ENCODE peak calls at places on chromosomes 2 and 18, in ten cellular contexts. Y, O, A, J, G, V, W, S, D and L are unnamed samples.
A peak's percentile ranks its signal among the peaks of the same experiment; 100 is the strongest.

GRCh38 chr18:45958730-45959129 is 8.4 kb downstream of the EPG5 start:
- DNase-seq in G (peak; percentile 51), S (no peak), D (no peak), W (no peak), A (no peak), V (no peak), Y (no peak), J (peak; percentile 47), O (peak; percentile 45), L (peak; percentile 55)

GRCh38 chr2:169478745-169479256 is 493 bp upstream of the BBS5 start:
- DNase-seq in G (no peak), V (no peak), D (no peak), J (no peak), A (no peak), Y (no peak), W (no peak), S (no peak), O (no peak), L (no peak)

GRCh38 chr18:33702625-33703024 is 124.6 kb downstream of the ASXL3 start:
- DNase-seq in J (no peak), O (no peak), S (no peak), D (no peak), W (no peak), V (no peak), Y (no peak), A (no peak), G (no peak), L (no peak)

GRCh38 chr2:55885129-55885943 is 38.2 kb downstream of the EFEMP1 start:
- DNase-seq in W (peak; percentile 26), J (peak; percentile 89), O (peak; percentile 98), Y (peak; percentile 37), S (no peak), G (peak; percentile 100), V (no peak), D (no peak), A (no peak), L (peak; percentile 96)

GRCh38 chr18:6431659-6432318 is 17.1 kb upstream of the L3MBTL4 start:
- DNase-seq in Y (no peak), D (no peak), O (no peak), J (no peak), V (no peak), S (no peak), W (no peak), A (no peak), G (no peak), L (no peak)

GRCh38 chr2:217877866-217878265 is 124.9 kb downstream of the TNS1 start:
- DNase-seq in G (no peak), D (no peak), O (no peak), S (no peak), W (no peak), J (no peak), V (no peak), A (no peak), Y (no peak), L (no peak)

GRCh38 chr18:32920796-32921787 is 148.3 kb upstream of the KLHL14 start:
- DNase-seq in W (no peak), A (no peak), G (peak; percentile 97), Y (peak; percentile 11), V (no peak), S (no peak), J (peak; percentile 94), O (peak; percentile 96), D (no peak), L (peak; percentile 95)

GRCh38 chr2:161418715-161419337 is 2.7 kb downstream of the TBR1 start:
- DNase-seq in Y (peak; percentile 78), J (no peak), V (no peak), O (no peak), G (no peak), A (no peak), W (no peak), S (peak; percentile 59), D (no peak), L (peak; percentile 10)

GRCh38 chr2:47799210-47799609 is 16.3 kb downstream of the MSH6 start:
- DNase-seq in O (no peak), W (no peak), D (no peak), S (no peak), G (no peak), J (no peak), V (no peak), Y (no peak), A (no peak), L (no peak)

GRCh38 chr2:100142393-100142792 is at the start of gene AFF3:
- DNase-seq in G (no peak), S (no peak), W (no peak), A (peak; percentile 6), D (no peak), Y (no peak), V (no peak), J (no peak), O (no peak), L (no peak)

GRCh38 chr2:46413111-46413510 is 66.3 kb upstream of the TMEM247 start:
- DNase-seq in A (no peak), D (no peak), Y (no peak), G (no peak), W (no peak), V (no peak), S (no peak), O (no peak), J (no peak), L (no peak)

GRCh38 chr2:204072443-204073324 is 136.1 kb downstream of the ICOS start:
- DNase-seq in A (peak; percentile 52), G (no peak), J (no peak), V (no peak), O (peak; percentile 2), W (peak; percentile 2), Y (peak; percentile 78), S (peak; percentile 31), D (peak; percentile 57), L (no peak)

GRCh38 chr18:47754311-47755101 is 176.0 kb downstream of the SMAD2 start:
- DNase-seq in W (peak; percentile 25), D (peak; percentile 73), G (no peak), A (peak; percentile 12), O (peak; percentile 14), S (peak; percentile 68), V (no peak), Y (peak; percentile 82), J (peak; percentile 50), L (no peak)

GRCh38 chr2:200525066-200525465 is 941 bp upstream of the SGO2 start:
- DNase-seq in V (no peak), O (no peak), S (no peak), Y (no peak), J (no peak), G (no peak), A (no peak), W (no peak), D (no peak), L (peak; percentile 54)

GRCh38 chr2:95333888-95334338 is 36.8 kb downstream of the KCNIP3 start:
- DNase-seq in V (no peak), Y (no peak), W (no peak), D (peak; percentile 60), A (no peak), G (peak; percentile 88), O (peak; percentile 51), J (peak; percentile 82), S (no peak), L (peak; percentile 97)

GRCh38 chr18:63233334-63233733 is 86.2 kb downstream of the BCL2 start:
- DNase-seq in V (no peak), W (no peak), O (no peak), G (no peak), S (no peak), D (no peak), J (no peak), A (no peak), Y (no peak), L (no peak)

GRCh38 chr2:157404363-157404762 is 39.5 kb downstream of the CYTIP start:
- DNase-seq in A (peak; percentile 65), S (no peak), Y (no peak), O (peak; percentile 44), W (no peak), D (no peak), G (peak; percentile 2), J (peak; percentile 65), V (no peak), L (no peak)

GRCh38 chr2:38997784-38998183 is 108.1 kb downstream of the ARHGEF33 start:
- DNase-seq in G (peak; percentile 90), S (no peak), W (no peak), V (no peak), O (peak; percentile 98), A (no peak), J (peak; percentile 87), Y (no peak), D (no peak), L (peak; percentile 98)

GRCh38 chr18:80104364-80104779 is 4.7 kb upstream of the ADNP2 start:
- DNase-seq in V (no peak), J (no peak), W (no peak), D (no peak), S (no peak), Y (peak; percentile 97), A (no peak), G (no peak), O (no peak), L (no peak)

GRCh38 chr18:43780782-43781340 is 503.6 kb upstream of the SYT4 start:
- DNase-seq in S (no peak), G (peak; percentile 51), V (no peak), W (no peak), J (peak; percentile 69), O (peak; percentile 84), D (no peak), A (no peak), Y (no peak), L (peak; percentile 29)

GRCh38 chr18:54775686-54776085 is 52.6 kb upstream of the RAB27B start:
- DNase-seq in G (peak; percentile 87), V (no peak), O (peak; percentile 94), W (peak; percentile 38), D (peak; percentile 8), J (peak; percentile 93), S (no peak), Y (peak; percentile 6), A (no peak), L (peak; percentile 85)

GRCh38 chr18:74040459-74041332 is 106.9 kb downstream of the FBXO15 start:
- DNase-seq in G (no peak), S (peak; percentile 9), W (peak; percentile 31), D (peak; percentile 62), O (no peak), A (peak; percentile 38), Y (peak; percentile 69), J (peak; percentile 26), V (no peak), L (peak; percentile 11)

GRCh38 chr2:12352891-12353290 is 363.8 kb upstream of the TRIB2 start:
- DNase-seq in O (no peak), D (no peak), V (no peak), A (no peak), Y (no peak), G (no peak), J (no peak), W (no peak), S (no peak), L (peak; percentile 6)